ENCODE peak calls at places on chromosomes 3 and 15, in ten cellular contexts. K is stimulated activated CD8-positive, alpha-beta memory T cell treated with anti-CD3 and anti-CD28 coated beads, Interleukin-4, amount 100 ng/mL, for 1 hour; J is H4; S is T-cell; H is epithelial cell of prostate; L is hypothalamus; Y is nucleus accumbens; E is hippocampal formation; D is spleen; X is AG04450. M is an unnamed sample.

GRCh38 chr3:23992051-23992628 is 47.1 kb downstream of the NR1D2 start:
- DNase-seq in K (no peak), J (peak; percentile 73), S (no peak), H (no peak), L (no peak), Y (no peak), E (peak; percentile 66), D (no peak), X (no peak), M (no peak)

GRCh38 chr3:171950373-171950772 is 89.0 kb upstream of the FNDC3B start:
- DNase-seq in K (no peak), J (peak; percentile 39), S (no peak), H (no peak), L (no peak), Y (no peak), E (no peak), D (no peak), X (no peak), M (no peak)

GRCh38 chr3:127701281-127701792 is 28.6 kb downstream of the ABTB1 start:
- DNase-seq in K (no peak), J (no peak), S (no peak), H (no peak), L (no peak), Y (no peak), E (no peak), D (peak; percentile 79), X (no peak), M (peak; percentile 18)

GRCh38 chr3:14212032-14212431 is 33.4 kb downstream of the LSM3 start:
- DNase-seq in K (no peak), J (no peak), S (no peak), H (no peak), L (no peak), Y (no peak), E (no peak), D (no peak), X (no peak), M (no peak)

GRCh38 chr15:77909131-77909940 is 168.2 kb downstream of the TBC1D2B start:
- DNase-seq in K (no peak), J (no peak), S (no peak), H (no peak), L (no peak), Y (no peak), E (no peak), D (peak; percentile 63), X (no peak), M (no peak)

GRCh38 chr3:195249057-195249770 is 21.7 kb downstream of the XXYLT1 start:
- DNase-seq in K (no peak), J (no peak), S (no peak), H (no peak), L (no peak), Y (no peak), E (no peak), D (no peak), X (no peak), M (peak; percentile 14)

GRCh38 chr3:159123877-159124276 is 322.0 kb downstream of the MFSD1 start:
- DNase-seq in K (no peak), J (no peak), S (no peak), H (no peak), L (no peak), Y (no peak), E (no peak), D (no peak), X (no peak), M (no peak)

GRCh38 chr15:39502616-39503195 is 78.2 kb upstream of the THBS1 start:
- DNase-seq in K (no peak), J (no peak), S (no peak), H (no peak), L (no peak), Y (no peak), E (no peak), D (no peak), X (no peak), M (no peak)

GRCh38 chr15:48794697-48795134 is 16.2 kb downstream of the CEP152 start:
- DNase-seq in K (no peak), J (peak; percentile 15), S (no peak), H (no peak), L (no peak), Y (no peak), E (no peak), D (no peak), X (no peak), M (no peak)

GRCh38 chr15:99343836-99344551 is 92.7 kb downstream of the LRRC28 start:
- DNase-seq in K (peak; percentile 38), J (peak; percentile 19), S (peak; percentile 45), H (no peak), L (peak; percentile 20), Y (no peak), E (no peak), D (peak; percentile 76), X (no peak), M (no peak)

GRCh38 chr3:142568393-142569017 is 10.0 kb downstream of the ATR start:
- DNase-seq in K (no peak), J (no peak), S (no peak), H (no peak), L (no peak), Y (no peak), E (no peak), D (no peak), X (no peak), M (no peak)

GRCh38 chr3:145942052-145942451 is 218.9 kb downstream of the PLOD2 start:
- DNase-seq in K (no peak), J (no peak), S (no peak), H (no peak), L (no peak), Y (no peak), E (no peak), D (no peak), X (no peak), M (no peak)

GRCh38 chr3:138625707-138626365 is 17.3 kb downstream of the FAIM start:
- DNase-seq in K (no peak), J (no peak), S (no peak), H (peak; percentile 79), L (no peak), Y (no peak), E (no peak), D (no peak), X (peak; percentile 8), M (no peak)